ENCODE peak calls at places on chromosomes 2 and 18, in six cellular contexts. V is HL-60, F is GM06990, N is A549, G is esophagus squamous epithelium, C is adrenal gland. D is an unnamed sample.

GRCh38 chr2:159758239-159758638 is 39.8 kb downstream of the CD302 start:
- DNase-seq in G (no peak), N (no peak), F (no peak), V (no peak), C (no peak), D (no peak)

GRCh38 chr2:201649442-201649841 is 6.1 kb upstream of the TMEM237 start:
- DNase-seq in G (no peak), V (no peak), F (no peak), C (no peak), N (no peak), D (no peak)

GRCh38 chr2:112343827-112344585 is 68.6 kb downstream of the ZC3H6 start:
- DNase-seq in C (no peak), V (no peak), F (peak), G (no peak), N (no peak), D (peak)

GRCh38 chr2:181821064-181821463 is 70.5 kb upstream of the ITPRID2 start:
- DNase-seq in G (no peak), N (no peak), V (no peak), C (no peak), F (no peak), D (no peak)

GRCh38 chr2:208657468-208657867 is 250.9 kb downstream of the PTH2R start:
- DNase-seq in V (no peak), N (no peak), G (no peak), F (no peak), C (no peak), D (no peak)

GRCh38 chr2:12318427-12319057 is 398.2 kb upstream of the TRIB2 start:
- DNase-seq in V (no peak), C (no peak), F (no peak), N (no peak), G (no peak), D (peak)

GRCh38 chr18:36157441-36157840 is 27.7 kb downstream of the ELP2 start:
- DNase-seq in V (no peak), G (no peak), F (no peak), C (no peak), N (no peak), D (peak)

GRCh38 chr2:111238336-111238735 is 117.6 kb downstream of the BCL2L11 start:
- DNase-seq in F (no peak), N (no peak), G (no peak), V (no peak), C (no peak), D (no peak)

GRCh38 chr2:157056200-157056676 is 201.3 kb upstream of the GALNT5 start:
- DNase-seq in N (no peak), G (no peak), F (no peak), C (peak), V (no peak), D (peak)

GRCh38 chr2:43227830-43228280 is 1.4 kb upstream of the ZFP36L2 start:
- DNase-seq in C (no peak), F (no peak), N (peak), V (no peak), G (no peak), D (no peak)

GRCh38 chr2:58540680-58541079 is 299.6 kb upstream of the FANCL start:
- DNase-seq in V (no peak), G (no peak), F (no peak), N (no peak), C (no peak), D (no peak)

GRCh38 chr18:47618758-47619157 is 311.7 kb downstream of the SMAD2 start:
- DNase-seq in N (no peak), C (no peak), G (no peak), F (no peak), V (no peak), D (no peak)

GRCh38 chr18:62282188-62282629 is 42.9 kb upstream of the TNFRSF11A start:
- DNase-seq in V (no peak), G (no peak), N (no peak), C (no peak), F (no peak), D (peak)

GRCh38 chr2:218781691-218782528 is at the start of gene CYP27A1:
- DNase-seq in C (peak), F (no peak), G (no peak), V (no peak), N (no peak), D (peak)

GRCh38 chr2:120818441-120818920 is 82.8 kb downstream of the GLI2 start:
- DNase-seq in V (no peak), C (peak), N (peak), G (no peak), F (no peak), D (peak)

GRCh38 chr2:1654696-1655374 is 89.5 kb downstream of the PXDN start:
- DNase-seq in F (no peak), N (no peak), G (no peak), V (no peak), C (no peak), D (no peak)

GRCh38 chr2:136764397-136765255 is 719 bp upstream of the THSD7B start:
- DNase-seq in G (no peak), F (peak), N (no peak), C (no peak), V (no peak), D (no peak)

GRCh38 chr2:146123714-146124113 is 1603.8 kb upstream of the ZEB2 start:
- DNase-seq in G (no peak), C (no peak), F (no peak), N (no peak), V (no peak), D (peak)

GRCh38 chr2:70397186-70397585 is 95.3 kb upstream of the FAM136A start:
- DNase-seq in F (no peak), V (no peak), C (no peak), N (no peak), G (no peak), D (no peak)

GRCh38 chr2:54597153-54597827 is 126.2 kb upstream of the EML6 start:
- DNase-seq in G (no peak), C (peak), F (no peak), V (no peak), N (no peak), D (no peak)

GRCh38 chr18:63410792-63411191 is 11.5 kb downstream of the VPS4B start:
- DNase-seq in C (no peak), F (no peak), V (no peak), G (no peak), N (no peak), D (peak)

GRCh38 chr2:221501210-221501882 is 70.8 kb downstream of the EPHA4 start:
- DNase-seq in F (no peak), G (no peak), C (no peak), V (no peak), N (no peak), D (peak)

GRCh38 chr2:20471148-20471547 is 24.3 kb downstream of the RHOB start:
- DNase-seq in V (no peak), G (no peak), F (no peak), N (no peak), C (no peak), D (no peak)

GRCh38 chr2:21746499-21746898 is 622.7 kb downstream of the TDRD15 start:
- DNase-seq in C (no peak), N (no peak), F (no peak), V (no peak), G (no peak), D (no peak)

GRCh38 chr2:64007924-64008323 is 11.3 kb downstream of the VPS54 start:
- DNase-seq in V (no peak), C (no peak), F (no peak), G (no peak), N (no peak), D (no peak)

GRCh38 chr2:71872466-71873051 is 275.1 kb downstream of the CYP26B1 start:
- DNase-seq in G (no peak), V (no peak), N (no peak), C (no peak), F (no peak), D (no peak)

GRCh38 chr2:85439986-85440385 is 21.5 kb downstream of the SH2D6 start:
- DNase-seq in V (no peak), N (no peak), F (no peak), C (no peak), G (no peak), D (no peak)

GRCh38 chr2:239299218-239299939 is 101.4 kb downstream of the HDAC4 start:
- DNase-seq in G (no peak), V (no peak), C (peak), F (no peak), N (no peak), D (no peak)

DNA sequence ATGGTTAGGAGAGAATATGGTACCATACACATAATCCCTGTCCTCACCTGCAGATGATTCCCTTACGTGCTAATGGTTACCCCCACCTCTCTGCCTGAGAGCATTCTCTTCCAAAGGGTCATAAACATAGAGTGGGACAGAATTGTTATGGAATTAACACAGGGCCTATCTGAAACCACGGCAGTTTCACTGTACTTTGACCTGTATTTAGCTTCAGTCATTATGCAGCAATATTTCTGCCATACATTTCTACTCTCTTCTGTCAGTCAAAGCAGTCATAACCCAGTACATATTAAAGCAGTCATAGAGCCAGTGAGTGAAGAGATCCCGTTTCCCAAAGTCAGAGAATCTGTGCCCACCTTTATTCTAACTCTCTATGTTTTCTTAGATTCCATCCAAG is 1129.0 kb upstream of the NXPH2 start:
- DNase-seq in F (no peak), N (no peak), C (no peak), V (no peak), G (no peak), D (no peak)
- H3K4me3 ChIP-seq in F (no peak), N (no peak), C (no peak), V (no peak), G (no peak), D (no peak)

DNA sequence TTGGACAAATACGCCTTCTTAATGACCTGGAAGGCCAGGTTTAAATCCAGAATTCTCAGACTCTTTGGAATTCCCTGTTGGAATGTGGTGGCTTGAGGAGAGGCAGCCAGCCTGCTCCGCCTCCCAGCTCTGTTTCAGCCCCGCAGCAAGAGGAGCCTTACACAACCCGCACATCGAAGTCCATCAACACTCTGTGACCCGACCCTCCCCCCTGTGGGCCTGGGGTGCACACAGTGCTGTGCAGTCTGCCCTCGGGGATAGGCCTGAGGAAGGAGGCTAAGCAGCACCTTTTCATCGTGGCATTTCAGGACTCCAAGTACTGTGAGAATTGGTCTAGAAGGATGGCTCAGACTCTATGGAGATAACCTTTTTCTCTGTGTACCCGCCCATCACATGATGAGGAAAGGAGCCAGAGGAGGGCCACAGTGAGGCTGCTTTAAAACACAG is 73.7 kb downstream of the GREB1L start:
- DNase-seq in F (no peak), C (no peak), G (no peak), V (no peak), N (no peak), D (no peak)
- TF ChIP-seq CTCF in F (no peak), C (no peak), G (no peak), V (no peak), N (no peak), D (no peak)

DNA sequence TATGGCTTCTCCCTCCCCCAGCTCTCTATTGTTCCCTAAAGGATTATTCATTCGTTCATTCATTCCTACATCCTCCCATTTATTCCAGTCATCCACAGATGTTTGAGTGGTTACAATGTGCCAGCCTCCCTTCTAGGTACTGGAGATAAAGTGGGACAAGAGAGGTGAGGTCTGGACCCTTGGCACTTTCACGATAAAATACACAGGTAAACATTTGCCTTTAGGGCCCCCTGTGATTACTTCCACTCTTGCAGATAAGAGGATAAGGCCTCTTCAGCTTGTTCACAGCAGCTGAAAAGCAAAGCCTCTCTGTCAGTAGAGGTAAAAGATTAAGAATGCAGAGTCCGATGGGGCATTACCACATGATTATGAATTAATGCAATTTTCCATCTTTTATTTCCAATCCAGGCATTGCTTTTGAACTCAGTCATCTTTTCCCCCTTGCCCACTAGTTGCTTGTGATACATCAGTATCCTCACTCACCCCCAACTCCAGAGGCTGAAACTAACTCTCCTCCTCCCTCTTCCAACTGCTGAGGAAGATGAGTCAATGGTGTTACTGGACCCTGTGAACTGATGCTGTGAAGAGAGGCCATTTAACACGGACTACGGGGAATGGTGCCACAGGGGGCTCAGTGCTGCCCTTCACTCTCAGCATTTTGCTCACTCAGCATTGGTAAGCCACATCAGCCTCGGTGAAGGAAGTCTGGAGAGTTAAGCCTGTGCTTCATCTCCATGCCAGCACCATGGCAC is 1.1 kb upstream of the DPP4 start:
- DNase-seq in C (no peak), G (no peak), F (no peak), V (no peak), N (no peak), D (peak)
- H3K4me3 ChIP-seq in C (no peak), G (no peak), F (no peak), V (no peak), N (no peak), D (no peak)

DNA sequence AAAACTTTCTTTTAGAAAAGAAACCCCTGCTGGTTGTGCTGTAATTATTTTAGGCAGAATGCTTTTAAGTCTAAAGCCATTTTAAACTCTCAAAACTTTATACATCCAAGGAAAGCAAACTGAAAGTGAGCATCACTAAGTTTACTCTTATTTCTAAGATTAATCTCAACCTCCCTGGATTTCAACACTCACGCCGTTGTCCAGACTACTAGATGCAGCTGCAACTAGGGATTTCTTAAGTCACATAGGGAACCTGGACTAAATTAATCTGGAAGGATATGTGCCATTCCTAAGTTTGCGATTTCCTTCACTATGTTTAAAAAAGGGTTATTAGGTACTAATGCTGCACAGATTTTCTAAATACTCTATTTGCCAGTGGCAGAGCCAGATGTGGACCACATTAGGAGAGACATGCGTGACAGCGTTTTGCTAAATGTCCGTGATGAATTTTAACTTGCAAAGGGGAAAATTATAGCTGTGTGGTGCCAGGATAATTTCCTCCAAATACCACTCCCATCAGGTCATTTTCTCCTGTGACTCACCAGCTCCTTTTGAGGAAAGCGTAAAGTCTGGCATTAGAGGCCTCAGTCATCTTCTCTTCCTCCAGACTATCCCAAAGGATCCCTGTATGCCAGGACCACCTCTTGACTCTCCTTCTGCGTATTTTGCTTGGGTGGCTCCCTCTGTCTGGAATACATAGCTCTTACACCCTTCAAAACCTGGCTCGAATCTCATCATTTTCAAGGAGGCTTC is 143.7 kb downstream of the ATL2 start:
- DNase-seq in C (no peak), N (no peak), G (no peak), F (no peak), V (no peak), D (peak)
- TF ChIP-seq CTCF in C (no peak), N (no peak), G (no peak), F (no peak), V (no peak), D (peak)

GRCh38 chr2:47344890-47345583 is 57.9 kb upstream of the MSH2 start:
- DNase-seq in V (no peak), N (peak), C (peak), F (no peak), G (no peak), D (peak)

GRCh38 chr2:47346669-47347068 is 56.3 kb upstream of the MSH2 start:
- DNase-seq in G (no peak), F (no peak), C (no peak), V (no peak), N (no peak), D (no peak)

GRCh38 chr2:47339745-47340541 is 63.0 kb upstream of the MSH2 start:
- DNase-seq in F (no peak), V (no peak), C (no peak), N (no peak), G (no peak), D (no peak)

GRCh38 chr2:47346107-47346506 is 56.8 kb upstream of the MSH2 start:
- DNase-seq in N (no peak), C (no peak), G (no peak), V (no peak), F (no peak), D (no peak)

GRCh38 chr2:47345584-47345913 is 57.4 kb upstream of the MSH2 start:
- DNase-seq in V (no peak), G (no peak), N (no peak), F (no peak), C (no peak), D (no peak)
- H3K4me3 ChIP-seq in V (no peak), G (peak), N (peak), F (no peak), C (peak), D (peak)

GRCh38 chr2:44974064-44974715 is 32.7 kb downstream of the SIX3 start:
- DNase-seq in N (peak), V (no peak), G (no peak), C (no peak), F (no peak), D (peak)
- TF ChIP-seq CTCF in N (peak), V (peak), G (no peak), C (no peak), F (peak), D (peak)

GRCh38 chr2:231642631-231643493 is 50.2 kb downstream of the TEX44 start:
- DNase-seq in C (peak), F (peak), V (peak), G (peak), N (peak), D (peak)
- H3K4me3 ChIP-seq in C (peak), F (peak), V (peak), G (peak), N (peak), D (no peak)